ENCODE peak calls at places on chromosomes 11 and 22, in six cellular contexts. One of them, this sample, is unnamed.

GRCh38 chr11:65636108-65636809 is 1.6 kb upstream of the SIPA1 start:
- DNase-seq in neural crest cell: no peak
- DNase-seq in ovary: no peak
- DNase-seq in amniotic stem cell: no peak
- DNase-seq in CD4-positive, alpha-beta memory T cell: no peak
- DNase-seq in stimulated activated CD4-positive, alpha-beta T cell treated with anti-CD3 and anti-CD28 coated beads, Interleukin-1b, Interleukin-23, amount 100 ng/mL, for 1 hour: no peak
- DNase-seq in this sample: no peak

GRCh38 chr22:28808716-28809355 is 8.5 kb upstream of the XBP1 start:
- DNase-seq in neural crest cell: no peak
- DNase-seq in ovary: no peak
- DNase-seq in amniotic stem cell: no peak
- DNase-seq in CD4-positive, alpha-beta memory T cell: no peak
- DNase-seq in stimulated activated CD4-positive, alpha-beta T cell treated with anti-CD3 and anti-CD28 coated beads, Interleukin-1b, Interleukin-23, amount 100 ng/mL, for 1 hour: no peak
- DNase-seq in this sample: no peak

GRCh38 chr11:14065153-14065552 is 102.6 kb downstream of the SPON1 start:
- DNase-seq in neural crest cell: no peak
- DNase-seq in ovary: no peak
- DNase-seq in amniotic stem cell: no peak
- DNase-seq in CD4-positive, alpha-beta memory T cell: no peak
- DNase-seq in stimulated activated CD4-positive, alpha-beta T cell treated with anti-CD3 and anti-CD28 coated beads, Interleukin-1b, Interleukin-23, amount 100 ng/mL, for 1 hour: peak; percentile 5
- DNase-seq in this sample: no peak

GRCh38 chr11:92295175-92296137 is 70.8 kb downstream of the FAT3 start:
- DNase-seq in neural crest cell: no peak
- DNase-seq in ovary: no peak
- DNase-seq in amniotic stem cell: no peak
- DNase-seq in CD4-positive, alpha-beta memory T cell: no peak
- DNase-seq in stimulated activated CD4-positive, alpha-beta T cell treated with anti-CD3 and anti-CD28 coated beads, Interleukin-1b, Interleukin-23, amount 100 ng/mL, for 1 hour: no peak
- DNase-seq in this sample: no peak

GRCh38 chr11:72833792-72834501 is 19.7 kb downstream of the ATG16L2 start:
- DNase-seq in neural crest cell: no peak
- DNase-seq in ovary: peak; percentile 47
- DNase-seq in amniotic stem cell: no peak
- DNase-seq in CD4-positive, alpha-beta memory T cell: no peak
- DNase-seq in stimulated activated CD4-positive, alpha-beta T cell treated with anti-CD3 and anti-CD28 coated beads, Interleukin-1b, Interleukin-23, amount 100 ng/mL, for 1 hour: no peak
- DNase-seq in this sample: no peak

GRCh38 chr11:106101370-106101769 is 23.9 kb downstream of the AASDHPPT start:
- DNase-seq in neural crest cell: no peak
- DNase-seq in ovary: no peak
- DNase-seq in amniotic stem cell: no peak
- DNase-seq in CD4-positive, alpha-beta memory T cell: no peak
- DNase-seq in stimulated activated CD4-positive, alpha-beta T cell treated with anti-CD3 and anti-CD28 coated beads, Interleukin-1b, Interleukin-23, amount 100 ng/mL, for 1 hour: no peak
- DNase-seq in this sample: no peak

GRCh38 chr22:23591203-23591791 is 11.2 kb upstream of the IGLL1 start:
- DNase-seq in neural crest cell: peak; percentile 81
- DNase-seq in ovary: peak; percentile 90
- DNase-seq in amniotic stem cell: peak; percentile 15
- DNase-seq in CD4-positive, alpha-beta memory T cell: peak; percentile 38
- DNase-seq in stimulated activated CD4-positive, alpha-beta T cell treated with anti-CD3 and anti-CD28 coated beads, Interleukin-1b, Interleukin-23, amount 100 ng/mL, for 1 hour: peak; percentile 44
- DNase-seq in this sample: no peak

GRCh38 chr11:117851091-117851490 is 25.4 kb downstream of the FXYD6 start:
- DNase-seq in neural crest cell: no peak
- DNase-seq in ovary: peak; percentile 17
- DNase-seq in amniotic stem cell: no peak
- DNase-seq in CD4-positive, alpha-beta memory T cell: no peak
- DNase-seq in stimulated activated CD4-positive, alpha-beta T cell treated with anti-CD3 and anti-CD28 coated beads, Interleukin-1b, Interleukin-23, amount 100 ng/mL, for 1 hour: no peak
- DNase-seq in this sample: no peak

GRCh38 chr22:21977814-21978213 is 4.8 kb downstream of the TOP3B start:
- DNase-seq in neural crest cell: no peak
- DNase-seq in ovary: no peak
- DNase-seq in amniotic stem cell: no peak
- DNase-seq in CD4-positive, alpha-beta memory T cell: no peak
- DNase-seq in stimulated activated CD4-positive, alpha-beta T cell treated with anti-CD3 and anti-CD28 coated beads, Interleukin-1b, Interleukin-23, amount 100 ng/mL, for 1 hour: no peak
- DNase-seq in this sample: no peak

GRCh38 chr22:48426466-48427380 is 1401.0 kb downstream of the BRD1 start:
- DNase-seq in neural crest cell: no peak
- DNase-seq in ovary: no peak
- DNase-seq in amniotic stem cell: no peak
- DNase-seq in CD4-positive, alpha-beta memory T cell: no peak
- DNase-seq in stimulated activated CD4-positive, alpha-beta T cell treated with anti-CD3 and anti-CD28 coated beads, Interleukin-1b, Interleukin-23, amount 100 ng/mL, for 1 hour: no peak
- DNase-seq in this sample: no peak

GRCh38 chr11:37504925-37505324 is 906.9 kb upstream of the RAG2 start:
- DNase-seq in neural crest cell: no peak
- DNase-seq in ovary: no peak
- DNase-seq in amniotic stem cell: peak; percentile 88
- DNase-seq in CD4-positive, alpha-beta memory T cell: no peak
- DNase-seq in stimulated activated CD4-positive, alpha-beta T cell treated with anti-CD3 and anti-CD28 coated beads, Interleukin-1b, Interleukin-23, amount 100 ng/mL, for 1 hour: no peak
- DNase-seq in this sample: peak; percentile 93

GRCh38 chr11:44893250-44894216 is 57.1 kb downstream of the TP53I11 start:
- DNase-seq in neural crest cell: no peak
- DNase-seq in ovary: peak; percentile 47
- DNase-seq in amniotic stem cell: no peak
- DNase-seq in CD4-positive, alpha-beta memory T cell: no peak
- DNase-seq in stimulated activated CD4-positive, alpha-beta T cell treated with anti-CD3 and anti-CD28 coated beads, Interleukin-1b, Interleukin-23, amount 100 ng/mL, for 1 hour: no peak
- DNase-seq in this sample: no peak

GRCh38 chr11:43547411-43547718 is 133.2 kb upstream of the HSD17B12 start:
- DNase-seq in neural crest cell: no peak
- DNase-seq in ovary: peak; percentile 77
- DNase-seq in amniotic stem cell: no peak
- DNase-seq in CD4-positive, alpha-beta memory T cell: no peak
- DNase-seq in stimulated activated CD4-positive, alpha-beta T cell treated with anti-CD3 and anti-CD28 coated beads, Interleukin-1b, Interleukin-23, amount 100 ng/mL, for 1 hour: no peak
- DNase-seq in this sample: no peak

GRCh38 chr11:65213322-65214211 is 31.8 kb downstream of the CAPN1 start:
- DNase-seq in neural crest cell: no peak
- DNase-seq in ovary: no peak
- DNase-seq in amniotic stem cell: no peak
- DNase-seq in CD4-positive, alpha-beta memory T cell: no peak
- DNase-seq in stimulated activated CD4-positive, alpha-beta T cell treated with anti-CD3 and anti-CD28 coated beads, Interleukin-1b, Interleukin-23, amount 100 ng/mL, for 1 hour: no peak
- DNase-seq in this sample: no peak

GRCh38 chr11:123219066-123219697 is 24.1 kb upstream of the CLMP start:
- DNase-seq in neural crest cell: no peak
- DNase-seq in ovary: no peak
- DNase-seq in amniotic stem cell: no peak
- DNase-seq in CD4-positive, alpha-beta memory T cell: no peak
- DNase-seq in stimulated activated CD4-positive, alpha-beta T cell treated with anti-CD3 and anti-CD28 coated beads, Interleukin-1b, Interleukin-23, amount 100 ng/mL, for 1 hour: no peak
- DNase-seq in this sample: no peak

GRCh38 chr22:49235463-49236300 is 592.0 kb downstream of the BRD1 start:
- DNase-seq in neural crest cell: no peak
- DNase-seq in ovary: no peak
- DNase-seq in amniotic stem cell: no peak
- DNase-seq in CD4-positive, alpha-beta memory T cell: no peak
- DNase-seq in stimulated activated CD4-positive, alpha-beta T cell treated with anti-CD3 and anti-CD28 coated beads, Interleukin-1b, Interleukin-23, amount 100 ng/mL, for 1 hour: no peak
- DNase-seq in this sample: no peak

GRCh38 chr11:13120691-13121090 is 111.6 kb downstream of the RASSF10 start:
- DNase-seq in neural crest cell: no peak
- DNase-seq in ovary: no peak
- DNase-seq in amniotic stem cell: peak; percentile 19
- DNase-seq in CD4-positive, alpha-beta memory T cell: no peak
- DNase-seq in stimulated activated CD4-positive, alpha-beta T cell treated with anti-CD3 and anti-CD28 coated beads, Interleukin-1b, Interleukin-23, amount 100 ng/mL, for 1 hour: no peak
- DNase-seq in this sample: no peak

GRCh38 chr11:59187587-59187986 is 15.7 kb downstream of the DTX4 start:
- DNase-seq in neural crest cell: no peak
- DNase-seq in ovary: no peak
- DNase-seq in amniotic stem cell: no peak
- DNase-seq in CD4-positive, alpha-beta memory T cell: no peak
- DNase-seq in stimulated activated CD4-positive, alpha-beta T cell treated with anti-CD3 and anti-CD28 coated beads, Interleukin-1b, Interleukin-23, amount 100 ng/mL, for 1 hour: no peak
- DNase-seq in this sample: no peak

GRCh38 chr22:50486561-50487289 is at the start of gene MIOX:
- DNase-seq in neural crest cell: no peak
- DNase-seq in ovary: no peak
- DNase-seq in amniotic stem cell: no peak
- DNase-seq in CD4-positive, alpha-beta memory T cell: no peak
- DNase-seq in stimulated activated CD4-positive, alpha-beta T cell treated with anti-CD3 and anti-CD28 coated beads, Interleukin-1b, Interleukin-23, amount 100 ng/mL, for 1 hour: no peak
- DNase-seq in this sample: no peak

GRCh38 chr11:788009-788640 is 1.8 kb downstream of the CEND1 start:
- DNase-seq in neural crest cell: no peak
- DNase-seq in ovary: no peak
- DNase-seq in amniotic stem cell: no peak
- DNase-seq in CD4-positive, alpha-beta memory T cell: no peak
- DNase-seq in stimulated activated CD4-positive, alpha-beta T cell treated with anti-CD3 and anti-CD28 coated beads, Interleukin-1b, Interleukin-23, amount 100 ng/mL, for 1 hour: no peak
- DNase-seq in this sample: no peak

GRCh38 chr22:23767673-23768548 is at the start of gene CHCHD10:
- DNase-seq in neural crest cell: peak; percentile 95
- DNase-seq in ovary: peak; percentile 86
- DNase-seq in amniotic stem cell: peak; percentile 47
- DNase-seq in CD4-positive, alpha-beta memory T cell: peak; percentile 72
- DNase-seq in stimulated activated CD4-positive, alpha-beta T cell treated with anti-CD3 and anti-CD28 coated beads, Interleukin-1b, Interleukin-23, amount 100 ng/mL, for 1 hour: peak; percentile 64
- DNase-seq in this sample: no peak

GRCh38 chr22:47967841-47968240 is 1205.4 kb downstream of the TBC1D22A start:
- DNase-seq in neural crest cell: no peak
- DNase-seq in ovary: no peak
- DNase-seq in amniotic stem cell: no peak
- DNase-seq in CD4-positive, alpha-beta memory T cell: no peak
- DNase-seq in stimulated activated CD4-positive, alpha-beta T cell treated with anti-CD3 and anti-CD28 coated beads, Interleukin-1b, Interleukin-23, amount 100 ng/mL, for 1 hour: no peak
- DNase-seq in this sample: no peak

GRCh38 chr11:116312560-116313340 is 460.0 kb downstream of the BUD13 start:
- DNase-seq in neural crest cell: no peak
- DNase-seq in ovary: peak; percentile 69
- DNase-seq in amniotic stem cell: no peak
- DNase-seq in CD4-positive, alpha-beta memory T cell: no peak
- DNase-seq in stimulated activated CD4-positive, alpha-beta T cell treated with anti-CD3 and anti-CD28 coated beads, Interleukin-1b, Interleukin-23, amount 100 ng/mL, for 1 hour: no peak
- DNase-seq in this sample: no peak

This sample was measured in HS-27A.